ENCODE peak calls at places on chromosome 4, in five cellular contexts. One of them, this sample, is unnamed.

GRCh38 chr4:104025251-104025650 is 305.5 kb upstream of the TACR3 start:
- DNase-seq in NT2/D1: no peak
- DNase-seq in GM12878: no peak
- DNase-seq in lower lobe of right lung: no peak
- DNase-seq in PC-9: no peak
- DNase-seq in this sample: no peak

GRCh38 chr4:4432341-4433125 is 45.6 kb downstream of the NSG1 start:
- DNase-seq in NT2/D1: no peak
- DNase-seq in GM12878: no peak
- DNase-seq in lower lobe of right lung: no peak
- DNase-seq in PC-9: no peak
- DNase-seq in this sample: no peak

GRCh38 chr4:185023471-185023870 is 5.2 kb downstream of the HELT start:
- DNase-seq in NT2/D1: no peak
- DNase-seq in GM12878: no peak
- DNase-seq in lower lobe of right lung: no peak
- DNase-seq in PC-9: no peak
- DNase-seq in this sample: no peak

GRCh38 chr4:153234923-153235322 is 30.7 kb downstream of the TRIM2 start:
- DNase-seq in NT2/D1: no peak
- DNase-seq in GM12878: no peak
- DNase-seq in lower lobe of right lung: no peak
- DNase-seq in PC-9: no peak
- DNase-seq in this sample: no peak

GRCh38 chr4:109213056-109213455 is 89.4 kb downstream of the COL25A1 start:
- DNase-seq in NT2/D1: no peak
- DNase-seq in GM12878: no peak
- DNase-seq in lower lobe of right lung: no peak
- DNase-seq in PC-9: no peak
- DNase-seq in this sample: no peak

GRCh38 chr4:152707632-152708031 is 27.8 kb upstream of the TMEM154 start:
- DNase-seq in NT2/D1: no peak
- DNase-seq in GM12878: no peak
- DNase-seq in lower lobe of right lung: no peak
- DNase-seq in PC-9: no peak
- DNase-seq in this sample: no peak

GRCh38 chr4:30721353-30722091 is 1.4 kb downstream of the PCDH7 start:
- DNase-seq in NT2/D1: no peak
- DNase-seq in GM12878: no peak
- DNase-seq in lower lobe of right lung: no peak
- DNase-seq in PC-9: peak; percentile 60
- DNase-seq in this sample: no peak

GRCh38 chr4:88775026-88775425 is 77.4 kb upstream of the NAP1L5 start:
- DNase-seq in NT2/D1: no peak
- DNase-seq in GM12878: no peak
- DNase-seq in lower lobe of right lung: no peak
- DNase-seq in PC-9: no peak
- DNase-seq in this sample: no peak

GRCh38 chr4:22524895-22525294 is 9.0 kb upstream of the ADGRA3 start:
- DNase-seq in NT2/D1: no peak
- DNase-seq in GM12878: no peak
- DNase-seq in lower lobe of right lung: no peak
- DNase-seq in PC-9: no peak
- DNase-seq in this sample: no peak

GRCh38 chr4:8744083-8744805 is 127.4 kb downstream of the HMX1 start:
- DNase-seq in NT2/D1: no peak
- DNase-seq in GM12878: no peak
- DNase-seq in lower lobe of right lung: peak; percentile 21
- DNase-seq in PC-9: no peak
- DNase-seq in this sample: no peak

GRCh38 chr4:79682801-79683217 is 274.8 kb upstream of the GK2 start:
- DNase-seq in NT2/D1: no peak
- DNase-seq in GM12878: no peak
- DNase-seq in lower lobe of right lung: no peak
- DNase-seq in PC-9: no peak
- DNase-seq in this sample: no peak

GRCh38 chr4:15737255-15737654 is 34.4 kb downstream of the BST1 start:
- DNase-seq in NT2/D1: no peak
- DNase-seq in GM12878: no peak
- DNase-seq in lower lobe of right lung: no peak
- DNase-seq in PC-9: no peak
- DNase-seq in this sample: no peak

GRCh38 chr4:15740764-15741404 is 37.2 kb upstream of the CD38 start:
- DNase-seq in NT2/D1: no peak
- DNase-seq in GM12878: no peak
- DNase-seq in lower lobe of right lung: no peak
- DNase-seq in PC-9: no peak
- DNase-seq in this sample: no peak

GRCh38 chr4:15738877-15739276 is 36.0 kb downstream of the BST1 start:
- DNase-seq in NT2/D1: no peak
- DNase-seq in GM12878: no peak
- DNase-seq in lower lobe of right lung: no peak
- DNase-seq in PC-9: no peak
- DNase-seq in this sample: no peak

GRCh38 chr4:15735531-15735930 is 32.7 kb downstream of the BST1 start:
- DNase-seq in NT2/D1: no peak
- DNase-seq in GM12878: no peak
- DNase-seq in lower lobe of right lung: no peak
- DNase-seq in PC-9: no peak
- DNase-seq in this sample: no peak

GRCh38 chr4:15736514-15737050 is 33.7 kb downstream of the BST1 start:
- DNase-seq in NT2/D1: no peak
- DNase-seq in GM12878: no peak
- DNase-seq in lower lobe of right lung: no peak
- DNase-seq in PC-9: no peak
- DNase-seq in this sample: no peak
- H3K36me3 ChIP-seq in NT2/D1: no peaks in the 10 kb centered on the region
- H3K36me3 ChIP-seq in GM12878: no peaks in the 10 kb centered on the region
- H3K36me3 ChIP-seq in lower lobe of right lung: no peaks in the 10 kb centered on the region
- H3K36me3 ChIP-seq in PC-9: no peaks in the 10 kb centered on the region
- H3K36me3 ChIP-seq in this sample: no peaks in the 10 kb centered on the region

GRCh38 chr4:82865592-82865991 is 25.4 kb downstream of the SEC31A start:
- DNase-seq in NT2/D1: no peak
- DNase-seq in GM12878: no peak
- DNase-seq in lower lobe of right lung: no peak
- DNase-seq in PC-9: peak; percentile 86
- DNase-seq in this sample: no peak

GRCh38 chr4:82868572-82868971 is 22.4 kb downstream of the SEC31A start:
- DNase-seq in NT2/D1: no peak
- DNase-seq in GM12878: no peak
- DNase-seq in lower lobe of right lung: no peak
- DNase-seq in PC-9: no peak
- DNase-seq in this sample: no peak

GRCh38 chr4:82861529-82861928 is 29.4 kb downstream of the SEC31A start:
- DNase-seq in NT2/D1: no peak
- DNase-seq in GM12878: no peak
- DNase-seq in lower lobe of right lung: no peak
- DNase-seq in PC-9: no peak
- DNase-seq in this sample: no peak

GRCh38 chr4:82864336-82865001 is 26.5 kb downstream of the SEC31A start:
- DNase-seq in NT2/D1: no peak
- DNase-seq in GM12878: no peak
- DNase-seq in lower lobe of right lung: no peak
- DNase-seq in PC-9: no peak
- DNase-seq in this sample: no peak

GRCh38 chr4:82866706-82867385 is 24.1 kb downstream of the SEC31A start:
- DNase-seq in NT2/D1: no peak
- DNase-seq in GM12878: no peak
- DNase-seq in lower lobe of right lung: no peak
- DNase-seq in PC-9: no peak
- DNase-seq in this sample: no peak
- H3K36me3 ChIP-seq in NT2/D1: peaks cover 82% of the 10 kb centered on the region
- H3K36me3 ChIP-seq in GM12878: peaks cover 36% of the 10 kb centered on the region
- H3K36me3 ChIP-seq in lower lobe of right lung: peaks cover 92% of the 10 kb centered on the region
- H3K36me3 ChIP-seq in PC-9: peaks cover 30% of the 10 kb centered on the region
- H3K36me3 ChIP-seq in this sample: peaks cover 51% of the 10 kb centered on the region

DNA sequence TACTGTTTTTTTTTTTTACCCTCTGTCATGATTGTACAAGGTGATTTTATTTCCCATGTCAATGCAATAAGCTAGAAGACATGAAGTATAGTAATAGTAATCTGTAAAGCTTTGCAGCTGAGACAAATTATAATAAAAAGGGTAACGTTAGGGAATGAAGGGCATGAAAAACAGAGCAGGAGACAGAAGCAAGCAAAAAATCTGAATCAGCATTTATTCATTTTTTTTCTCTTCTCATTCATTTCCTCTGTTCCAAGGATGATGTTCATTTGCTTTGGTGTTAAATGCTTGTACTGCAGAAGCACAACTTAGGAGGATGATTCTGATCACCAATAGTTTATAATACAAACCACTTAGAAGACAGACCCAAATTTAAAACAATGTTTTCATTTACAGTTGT is 64.3 kb downstream of the CCKAR start:
- DNase-seq in NT2/D1: no peak
- DNase-seq in GM12878: no peak
- DNase-seq in lower lobe of right lung: no peak
- DNase-seq in PC-9: no peak
- DNase-seq in this sample: no peak
- H3K36me3 ChIP-seq in NT2/D1: peaks cover 80% of the 10 kb centered on the region
- H3K36me3 ChIP-seq in GM12878: peaks cover 13% of the 10 kb centered on the region
- H3K36me3 ChIP-seq in lower lobe of right lung: peaks cover 64% of the 10 kb centered on the region
- H3K36me3 ChIP-seq in PC-9: no peaks in the 10 kb centered on the region
- H3K36me3 ChIP-seq in this sample: peaks cover 8% of the 10 kb centered on the region

GRCh38 chr4:147948336-147948735 is 216.4 kb downstream of the ARHGAP10 start:
- DNase-seq in NT2/D1: no peak
- DNase-seq in GM12878: no peak
- DNase-seq in lower lobe of right lung: no peak
- DNase-seq in PC-9: no peak
- DNase-seq in this sample: no peak
- H3K36me3 ChIP-seq in NT2/D1: peaks cover 17% of the 10 kb centered on the region
- H3K36me3 ChIP-seq in GM12878: peaks cover 13% of the 10 kb centered on the region
- H3K36me3 ChIP-seq in lower lobe of right lung: peaks cover 12% of the 10 kb centered on the region
- H3K36me3 ChIP-seq in PC-9: no peaks in the 10 kb centered on the region
- H3K36me3 ChIP-seq in this sample: peaks cover 5% of the 10 kb centered on the region

DNA sequence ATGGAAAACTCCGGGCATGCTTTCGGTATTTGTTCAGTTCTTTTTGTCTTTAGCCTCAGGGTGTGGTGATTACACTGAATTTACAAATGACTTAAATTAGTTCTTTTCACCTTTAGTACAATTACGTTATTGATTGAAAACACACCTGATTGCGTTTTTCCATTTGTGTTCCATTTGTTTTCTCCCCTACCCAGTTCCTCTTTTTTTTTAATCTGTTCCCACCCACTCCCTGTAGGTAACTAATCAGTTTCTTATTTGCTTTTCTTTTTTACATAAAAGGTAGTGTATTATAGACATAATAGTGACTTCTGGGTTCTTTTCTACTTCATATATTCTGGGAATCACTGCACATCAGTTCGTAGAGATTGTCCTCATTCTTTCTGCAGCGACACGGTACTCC is 53.4 kb downstream of the TNIP2 start:
- DNase-seq in NT2/D1: no peak
- DNase-seq in GM12878: no peak
- DNase-seq in lower lobe of right lung: no peak
- DNase-seq in PC-9: no peak
- DNase-seq in this sample: no peak
- H3K36me3 ChIP-seq in NT2/D1: peaks cover 74% of the 10 kb centered on the region
- H3K36me3 ChIP-seq in GM12878: peaks cover 23% of the 10 kb centered on the region
- H3K36me3 ChIP-seq in lower lobe of right lung: peaks cover 90% of the 10 kb centered on the region
- H3K36me3 ChIP-seq in PC-9: no peaks in the 10 kb centered on the region
- H3K36me3 ChIP-seq in this sample: peaks cover 26% of the 10 kb centered on the region

GRCh38 chr4:77740480-77740879 is 78.7 kb downstream of the CNOT6L start:
- DNase-seq in NT2/D1: no peak
- DNase-seq in GM12878: no peak
- DNase-seq in lower lobe of right lung: no peak
- DNase-seq in PC-9: no peak
- DNase-seq in this sample: no peak
- H3K36me3 ChIP-seq in NT2/D1: no peaks in the 10 kb centered on the region
- H3K36me3 ChIP-seq in GM12878: no peaks in the 10 kb centered on the region
- H3K36me3 ChIP-seq in lower lobe of right lung: peaks cover 34% of the 10 kb centered on the region
- H3K36me3 ChIP-seq in PC-9: peaks cover 3% of the 10 kb centered on the region
- H3K36me3 ChIP-seq in this sample: no peaks in the 10 kb centered on the region

This sample was measured in keratinocyte.